ENCODE peak calls at places on chromosome 2, in eight cellular contexts. X is PC-3, V is astrocyte, O is HCT116, Q is K562, B is fibroblast of lung, L is GM23338, A is HepG2. I is an unnamed sample.

GRCh38 chr2:36246320-36246990 is 109.1 kb upstream of the CRIM1 start:
- DNase-seq in O (no peak), X (no peak), B (peak; percentile 62), L (no peak), V (peak; percentile 59), A (no peak), Q (no peak), I (no peak)

GRCh38 chr2:64988420-64989125 is 626 bp upstream of the SLC1A4 start:
- DNase-seq in O (peak; percentile 19), A (peak; percentile 75), X (no peak), L (peak; percentile 66), Q (peak; percentile 88), B (peak; percentile 92), V (peak; percentile 92), I (peak; percentile 47)

GRCh38 chr2:202148515-202149154 is 75.6 kb downstream of the KIAA2012 start:
- DNase-seq in V (no peak), A (no peak), Q (no peak), O (no peak), X (no peak), B (no peak), L (no peak), I (no peak)

GRCh38 chr2:126863336-126864015 is 35.2 kb upstream of the TEX51 start:
- DNase-seq in X (no peak), L (no peak), V (no peak), O (no peak), Q (no peak), A (no peak), B (no peak), I (no peak)

GRCh38 chr2:127407661-127408003 is 10.6 kb upstream of the PROC start:
- DNase-seq in L (no peak), X (no peak), B (no peak), V (no peak), O (no peak), A (no peak), Q (no peak), I (no peak)

GRCh38 chr2:36356990-36357505 is 1.5 kb downstream of the CRIM1 start:
- DNase-seq in L (no peak), B (peak; percentile 53), O (no peak), A (peak; percentile 69), V (no peak), Q (no peak), X (peak; percentile 91), I (no peak)

GRCh38 chr2:75054296-75054695 is 95.9 kb downstream of the POLE4 start:
- DNase-seq in L (no peak), B (peak; percentile 77), A (no peak), O (no peak), V (peak; percentile 67), X (no peak), Q (no peak), I (no peak)

GRCh38 chr2:20650880-20651730 is at the start of gene HS1BP3:
- DNase-seq in L (peak; percentile 87), O (peak; percentile 28), B (peak; percentile 63), V (peak; percentile 38), X (peak; percentile 91), Q (peak; percentile 94), A (peak; percentile 67), I (peak; percentile 91)

GRCh38 chr2:46068604-46069003 is 228.6 kb upstream of the EPAS1 start:
- DNase-seq in V (no peak), B (peak; percentile 24), X (no peak), O (no peak), A (no peak), Q (no peak), L (no peak), I (peak; percentile 96)

GRCh38 chr2:215505044-215505786 is 69.3 kb upstream of the FN1 start:
- DNase-seq in B (peak; percentile 95), L (no peak), X (no peak), O (no peak), Q (peak; percentile 81), A (peak; percentile 90), V (peak; percentile 95), I (no peak)

DNA sequence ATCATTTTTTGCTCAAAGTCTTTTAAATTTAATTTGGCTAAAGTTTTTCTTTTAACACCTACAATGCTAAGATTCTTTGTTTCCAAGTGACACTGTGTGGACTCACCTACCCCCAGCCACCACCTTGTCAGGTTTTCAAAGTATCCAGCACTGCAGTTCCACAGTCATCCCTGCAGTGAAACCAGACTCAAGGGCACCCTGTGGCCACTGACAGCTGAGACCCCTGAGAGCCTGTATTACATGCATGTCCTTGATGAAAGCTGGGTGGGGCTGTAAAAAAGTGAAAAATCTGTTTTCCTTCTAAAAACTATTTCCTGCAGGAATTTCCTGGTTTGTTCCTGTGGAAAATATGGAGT is 19.9 kb downstream of the TPRKB start:
- DNase-seq in B (no peak), X (no peak), O (no peak), Q (no peak), V (no peak), L (no peak), A (no peak), I (no peak)
- TF ChIP-seq CTCF in B (no peak), X (no peak), O (no peak), Q (no peak), V (no peak), L (no peak), A (no peak), I (no peak)

DNA sequence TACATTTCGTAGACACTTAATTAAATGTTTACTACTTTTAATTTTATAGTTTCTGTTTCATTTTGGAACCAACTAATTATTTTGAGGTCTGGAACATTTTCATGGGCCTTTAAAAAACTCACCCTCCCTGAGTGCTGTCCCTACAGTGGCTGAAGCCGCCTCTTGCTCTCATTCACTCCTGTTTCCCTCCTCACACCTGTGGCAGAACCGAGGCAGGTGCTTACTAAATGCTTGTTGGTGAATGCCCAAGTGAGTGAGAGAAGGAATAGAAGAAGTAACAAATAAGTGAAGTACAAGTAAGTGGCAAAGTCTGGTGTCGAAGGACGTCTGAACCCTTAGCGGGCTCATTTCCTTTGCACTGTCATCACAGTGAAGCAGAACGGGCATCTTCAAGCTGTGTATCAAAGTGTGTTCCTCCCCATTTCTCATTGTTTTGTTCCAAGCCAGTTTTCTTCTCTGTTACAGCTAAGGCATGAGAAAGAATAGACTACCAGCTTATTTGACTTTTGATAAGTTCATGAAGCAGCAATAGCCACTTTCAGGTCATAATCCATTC is 135.3 kb downstream of the RHBDD1 start:
- DNase-seq in O (no peak), B (no peak), Q (no peak), A (no peak), V (no peak), X (no peak), L (no peak), I (no peak)
- H3K4me3 ChIP-seq in O (no peak overlapping the region), B (no peak overlapping the region), Q (no peak overlapping the region), A (no peak overlapping the region), V (no peak overlapping the region), X (no peak overlapping the region), L (no peak overlapping the region), I (no peak overlapping the region)

DNA sequence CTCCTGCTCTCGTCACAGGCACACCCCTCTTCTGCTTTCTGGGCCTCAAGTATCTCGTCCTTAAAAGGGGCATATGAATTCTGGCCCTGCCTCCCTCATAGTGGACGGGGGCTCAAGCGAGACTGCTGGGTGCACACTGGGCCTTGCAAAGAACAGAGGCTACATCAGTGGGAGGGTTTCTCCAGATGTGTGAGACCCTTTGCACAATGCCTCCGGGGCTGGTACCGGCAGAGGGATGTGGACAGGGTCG is 25.0 kb downstream of the CRACDL start:
- DNase-seq in X (no peak), B (no peak), V (no peak), A (no peak), O (no peak), L (no peak), Q (no peak), I (no peak)
- TF ChIP-seq EZH2 in X (no peak), B (no peak), V (no peak), A (no peak), O (no peak), L (no peak), Q (no peak), I (no peak)

DNA sequence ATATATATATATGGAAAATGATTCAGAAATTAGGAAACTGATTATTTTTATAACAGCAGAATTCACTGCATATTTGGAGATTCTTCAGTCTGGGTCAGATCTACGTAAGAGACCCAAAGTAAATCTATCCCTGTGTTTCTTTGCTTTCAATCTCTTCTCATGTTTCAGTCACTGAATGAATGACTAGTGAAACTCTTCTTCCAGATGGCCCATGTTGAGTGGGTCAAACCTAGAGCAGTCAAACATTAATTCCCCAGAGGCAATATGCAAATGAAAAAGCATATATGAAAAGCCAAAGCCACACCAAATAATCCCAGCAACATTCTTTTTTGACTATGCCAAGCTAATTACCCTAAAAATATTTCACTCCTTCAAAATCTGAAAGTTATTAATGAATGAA is 317.3 kb downstream of the RBM43 start:
- DNase-seq in A (no peak), O (no peak), Q (no peak), V (no peak), L (no peak), X (no peak), B (no peak), I (no peak)
- TF ChIP-seq CTCF in A (no peak), O (no peak), Q (no peak), V (no peak), L (no peak), X (no peak), B (no peak), I (no peak)

DNA sequence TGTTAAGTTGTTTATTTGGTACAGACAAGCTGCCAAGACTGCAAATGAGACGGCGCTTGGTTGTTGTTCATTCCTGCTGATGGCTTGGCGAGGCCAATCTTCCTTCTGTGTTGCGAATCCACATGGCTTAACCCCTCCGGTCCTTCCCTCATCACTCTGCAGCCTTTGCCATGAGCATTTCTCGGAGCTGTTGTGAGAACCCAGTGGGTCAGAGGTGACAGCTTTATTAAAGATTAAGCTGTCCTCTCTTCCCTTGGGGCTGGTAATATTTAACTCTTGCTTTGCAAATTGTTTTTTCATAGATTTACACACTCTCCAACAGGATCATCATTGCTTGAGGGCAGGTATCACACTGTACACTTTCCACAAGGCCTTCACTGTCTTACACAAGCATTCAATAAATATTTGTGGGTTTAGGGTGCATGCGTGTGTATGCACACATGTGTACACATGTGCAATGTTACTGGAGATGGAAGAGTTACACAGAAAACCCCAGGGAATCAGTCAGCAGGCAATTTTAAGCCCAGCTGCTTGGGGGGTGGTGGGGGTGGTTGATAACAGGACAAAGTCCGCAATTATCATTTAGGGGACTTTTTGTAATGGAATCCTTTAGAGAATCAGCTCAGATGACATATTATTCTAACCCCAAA is 27.7 kb upstream of the KCNF1 start:
- DNase-seq in O (no peak), X (no peak), B (no peak), V (no peak), L (no peak), Q (no peak), A (no peak), I (no peak)
- H3K4me3 ChIP-seq in O (no peak overlapping the region), X (no peak overlapping the region), B (no peak overlapping the region), V (no peak overlapping the region), L (peak overlapping the region; percentile 32), Q (no peak overlapping the region), A (no peak overlapping the region), I (no peak overlapping the region)

I was measured in PC-9.